ENCODE peak calls at places on chromosomes 4 and X, in ten cellular contexts. A, G, D, W, R, B, Y, X, L and P are unnamed samples.

GRCh38 chr4:47704693-47705325 is 133.1 kb downstream of the CORIN start:
- DNase-seq in A (peak; percentile 36), G (peak; percentile 33), D (peak; percentile 61), W (peak; percentile 32), R (no peak), B (no peak), Y (peak; percentile 25), X (no peak), L (peak; percentile 7), P (no peak)

GRCh38 chr4:6008092-6008551 is 10.1 kb downstream of the C4orf50 start:
- DNase-seq in A (no peak), G (no peak), D (no peak), W (no peak), R (no peak), B (no peak), Y (no peak), X (no peak), L (no peak), P (no peak)

GRCh38 chrX:1485033-1485432 is 32.3 kb upstream of the ASMTL start:
- DNase-seq in A (no peak), G (no peak), D (no peak), W (no peak), R (no peak), B (no peak), Y (no peak), X (no peak), L (no peak), P (no peak)

GRCh38 chr4:99853993-99854392 is 37.4 kb downstream of the DAPP1 start:
- DNase-seq in A (no peak), G (no peak), D (no peak), W (no peak), R (no peak), B (no peak), Y (no peak), X (no peak), L (peak; percentile 32), P (no peak)

GRCh38 chr4:147056951-147057630 is 111.4 kb upstream of the TTC29 start:
- DNase-seq in A (no peak), G (no peak), D (no peak), W (no peak), R (no peak), B (no peak), Y (no peak), X (no peak), L (no peak), P (no peak)

GRCh38 chr4:1010522-1011021 is 854 bp upstream of the FGFRL1 start:
- DNase-seq in A (no peak), G (peak; percentile 37), D (peak; percentile 75), W (peak; percentile 83), R (peak; percentile 93), B (no peak), Y (peak; percentile 82), X (peak; percentile 75), L (peak; percentile 13), P (peak; percentile 62)

GRCh38 chrX:152245231-152245630 is 106.9 kb upstream of the MAGEA10 start:
- DNase-seq in A (no peak), G (no peak), D (no peak), W (no peak), R (no peak), B (no peak), Y (no peak), X (no peak), L (no peak), P (no peak)

GRCh38 chr4:8173641-8174242 is 15.1 kb upstream of the ABLIM2 start:
- DNase-seq in A (no peak), G (no peak), D (no peak), W (no peak), R (no peak), B (no peak), Y (no peak), X (no peak), L (no peak), P (no peak)

GRCh38 chr4:152990471-152991131 is 54.5 kb downstream of the FHDC1 start:
- DNase-seq in A (no peak), G (no peak), D (no peak), W (no peak), R (no peak), B (no peak), Y (no peak), X (no peak), L (peak; percentile 18), P (no peak)

GRCh38 chr4:132417220-132417619 is 731.9 kb upstream of the PCDH10 start:
- DNase-seq in A (no peak), G (no peak), D (no peak), W (no peak), R (no peak), B (no peak), Y (no peak), X (no peak), L (no peak), P (no peak)

GRCh38 chrX:30521440-30522182 is 56.0 kb downstream of the TASL start:
- DNase-seq in A (no peak), G (no peak), D (no peak), W (no peak), R (no peak), B (no peak), Y (no peak), X (no peak), L (no peak), P (no peak)